ENCODE peak calls at places on chromosomes 6 and 20, in five cellular contexts. One of them, this sample, is unnamed.

GRCh38 chr6:132405143-132405915 is 4.1 kb upstream of the MOXD1 start:
- DNase-seq in right atrium auricular region: no peak
- DNase-seq in spleen: no peak
- DNase-seq in heart right ventricle: no peak
- DNase-seq in hepatocyte: no peak
- DNase-seq in this sample: no peak

GRCh38 chr6:170089937-170090335 is 200.9 kb downstream of the DLL1 start:
- DNase-seq in spleen: peak; percentile 75
- DNase-seq in right atrium auricular region: peak; percentile 50
- DNase-seq in hepatocyte: no peak
- DNase-seq in heart right ventricle: no peak
- DNase-seq in this sample: no peak

GRCh38 chr6:499617-500016 is 108.1 kb downstream of the IRF4 start:
- DNase-seq in spleen: no peak
- DNase-seq in hepatocyte: no peak
- DNase-seq in right atrium auricular region: no peak
- DNase-seq in heart right ventricle: no peak
- DNase-seq in this sample: no peak

GRCh38 chr6:33585403-33586107 is 5.5 kb upstream of the BAK1 start:
- DNase-seq in heart right ventricle: peak; percentile 84
- DNase-seq in hepatocyte: peak; percentile 88
- DNase-seq in spleen: peak; percentile 95
- DNase-seq in right atrium auricular region: peak; percentile 85
- DNase-seq in this sample: peak; percentile 60

GRCh38 chr6:107221519-107221918 is 106.2 kb upstream of the BEND3 start:
- DNase-seq in right atrium auricular region: no peak
- DNase-seq in hepatocyte: no peak
- DNase-seq in heart right ventricle: no peak
- DNase-seq in spleen: no peak
- DNase-seq in this sample: no peak

GRCh38 chr20:40991181-40991889 is 37.3 kb upstream of the TOP1 start:
- DNase-seq in heart right ventricle: no peak
- DNase-seq in right atrium auricular region: no peak
- DNase-seq in spleen: peak; percentile 86
- DNase-seq in hepatocyte: no peak
- DNase-seq in this sample: no peak

GRCh38 chr6:25601797-25602679 is 50.0 kb upstream of the SCGN start:
- DNase-seq in heart right ventricle: no peak
- DNase-seq in hepatocyte: peak; percentile 72
- DNase-seq in spleen: no peak
- DNase-seq in right atrium auricular region: no peak
- DNase-seq in this sample: no peak

GRCh38 chr6:83071707-83072106 is 4.2 kb downstream of the DOP1A start:
- DNase-seq in hepatocyte: no peak
- DNase-seq in spleen: no peak
- DNase-seq in right atrium auricular region: no peak
- DNase-seq in heart right ventricle: no peak
- DNase-seq in this sample: no peak

GRCh38 chr6:14984454-14984853 is 261.4 kb upstream of the JARID2 start:
- DNase-seq in hepatocyte: peak; percentile 76
- DNase-seq in spleen: no peak
- DNase-seq in right atrium auricular region: peak; percentile 60
- DNase-seq in heart right ventricle: no peak
- DNase-seq in this sample: no peak

GRCh38 chr6:75563032-75563431 is 38.6 kb upstream of the SENP6 start:
- DNase-seq in spleen: no peak
- DNase-seq in right atrium auricular region: no peak
- DNase-seq in hepatocyte: peak; percentile 32
- DNase-seq in heart right ventricle: no peak
- DNase-seq in this sample: no peak

GRCh38 chr6:155327326-155328073 is 13.2 kb upstream of the TFB1M start:
- DNase-seq in heart right ventricle: peak; percentile 34
- DNase-seq in spleen: no peak
- DNase-seq in right atrium auricular region: peak; percentile 70
- DNase-seq in hepatocyte: peak; percentile 90
- DNase-seq in this sample: no peak

GRCh38 chr6:40427196-40427595 is 160.0 kb downstream of the LRFN2 start:
- DNase-seq in spleen: no peak
- DNase-seq in heart right ventricle: no peak
- DNase-seq in hepatocyte: no peak
- DNase-seq in right atrium auricular region: no peak
- DNase-seq in this sample: no peak

GRCh38 chr6:47407295-47408281 is 70.0 kb upstream of the CD2AP start:
- DNase-seq in heart right ventricle: no peak
- DNase-seq in spleen: no peak
- DNase-seq in hepatocyte: no peak
- DNase-seq in right atrium auricular region: no peak
- DNase-seq in this sample: no peak
- H3K4me1 ChIP-seq in heart right ventricle: no peaks in the 10 kb centered on the region
- H3K4me1 ChIP-seq in spleen: no peaks in the 10 kb centered on the region
- H3K4me1 ChIP-seq in hepatocyte: peaks cover 30% of the 10 kb centered on the region
- H3K4me1 ChIP-seq in right atrium auricular region: peaks cover 3% of the 10 kb centered on the region
- H3K4me1 ChIP-seq in this sample: no peaks in the 10 kb centered on the region

DNA sequence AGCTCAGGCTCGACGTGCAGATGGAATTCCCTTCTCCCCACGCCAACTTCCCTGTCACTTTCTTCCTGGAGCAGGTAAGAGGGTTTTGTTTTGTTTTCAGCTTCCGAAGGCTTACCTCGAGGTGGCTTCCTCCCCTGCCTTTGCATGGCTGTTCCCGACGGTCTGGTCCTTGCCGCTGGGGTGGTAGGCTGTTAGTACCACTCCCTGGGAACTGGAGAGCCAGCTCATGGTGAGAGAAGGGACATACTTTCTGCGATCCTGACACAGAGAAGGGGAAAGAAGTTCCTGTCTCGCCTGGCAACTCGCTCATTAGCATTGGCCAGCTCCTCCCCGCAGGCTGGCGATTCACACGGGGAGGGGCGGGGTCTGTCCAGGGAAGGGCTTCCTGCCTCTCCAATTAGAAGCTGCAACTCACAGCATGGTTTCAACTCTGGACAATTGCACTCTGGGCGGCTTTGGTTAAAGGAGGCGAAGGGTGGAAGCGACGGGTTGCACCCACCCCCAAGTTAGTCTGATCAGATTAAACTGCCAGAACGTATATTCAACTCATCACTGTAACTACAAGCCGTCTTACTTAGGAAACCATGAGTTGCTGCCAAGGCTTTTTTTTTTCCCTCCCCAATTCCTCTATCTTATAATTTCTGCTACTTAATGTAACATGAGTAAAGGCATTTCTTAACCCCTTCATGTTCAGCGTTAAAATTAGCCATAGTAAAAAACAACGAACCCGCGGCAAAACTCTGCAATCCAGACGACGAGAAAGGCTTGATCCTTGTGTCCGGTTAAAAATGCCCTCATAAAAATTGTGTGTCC is at the start of gene ARHGAP18:
- DNase-seq in hepatocyte: peak; percentile 94
- DNase-seq in heart right ventricle: peak; percentile 87
- DNase-seq in spleen: peak; percentile 95
- DNase-seq in right atrium auricular region: peak; percentile 94
- DNase-seq in this sample: peak; percentile 67
- TF ChIP-seq CTCF in hepatocyte: no peak
- TF ChIP-seq CTCF in heart right ventricle: no peak
- TF ChIP-seq CTCF in spleen: no peak
- TF ChIP-seq CTCF in right atrium auricular region: no peak
- TF ChIP-seq CTCF in this sample: no peak

DNA sequence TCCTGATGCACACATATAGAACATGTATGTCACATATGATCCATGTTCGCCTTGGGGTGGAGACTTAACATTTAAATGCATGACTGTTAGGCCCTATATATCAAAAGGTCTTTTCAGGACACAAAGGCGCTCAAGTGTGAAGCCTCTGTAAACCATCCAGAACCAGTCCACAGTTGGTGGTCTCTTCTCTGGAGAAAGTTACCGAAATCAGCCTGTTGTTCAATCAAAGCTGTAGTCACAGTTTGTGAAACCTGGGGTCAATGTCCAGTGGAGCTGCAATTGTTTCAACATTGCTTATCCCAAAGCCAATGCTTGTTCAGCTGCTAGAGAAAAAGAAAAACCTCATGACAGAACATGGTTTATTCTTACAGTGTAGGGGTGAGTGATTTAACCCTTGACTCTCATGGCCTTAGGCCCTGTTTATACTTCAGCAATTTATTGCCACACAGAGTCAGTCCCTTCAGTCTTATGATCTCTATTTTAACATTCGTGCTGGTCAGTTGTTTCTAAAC is 193.6 kb upstream of the CST7 start:
- DNase-seq in right atrium auricular region: peak; percentile 28
- DNase-seq in hepatocyte: peak; percentile 44
- DNase-seq in spleen: no peak
- DNase-seq in heart right ventricle: no peak
- DNase-seq in this sample: no peak
- H3K4me3 ChIP-seq in right atrium auricular region: no peak overlapping the region
- H3K4me3 ChIP-seq in hepatocyte: no peak overlapping the region
- H3K4me3 ChIP-seq in spleen: no peak overlapping the region
- H3K4me3 ChIP-seq in heart right ventricle: no peak overlapping the region
- H3K4me3 ChIP-seq in this sample: no peak overlapping the region

GRCh38 chr20:6709865-6710595 is 57.5 kb upstream of the BMP2 start:
- DNase-seq in hepatocyte: peak; percentile 54
- DNase-seq in right atrium auricular region: no peak
- DNase-seq in spleen: no peak
- DNase-seq in heart right ventricle: no peak
- DNase-seq in this sample: no peak
- H3K4me1 ChIP-seq in hepatocyte: peaks cover 67% of the 10 kb centered on the region
- H3K4me1 ChIP-seq in right atrium auricular region: peaks cover 23% of the 10 kb centered on the region
- H3K4me1 ChIP-seq in spleen: no peaks in the 10 kb centered on the region
- H3K4me1 ChIP-seq in heart right ventricle: peaks cover 23% of the 10 kb centered on the region
- H3K4me1 ChIP-seq in this sample: peaks cover 32% of the 10 kb centered on the region

DNA sequence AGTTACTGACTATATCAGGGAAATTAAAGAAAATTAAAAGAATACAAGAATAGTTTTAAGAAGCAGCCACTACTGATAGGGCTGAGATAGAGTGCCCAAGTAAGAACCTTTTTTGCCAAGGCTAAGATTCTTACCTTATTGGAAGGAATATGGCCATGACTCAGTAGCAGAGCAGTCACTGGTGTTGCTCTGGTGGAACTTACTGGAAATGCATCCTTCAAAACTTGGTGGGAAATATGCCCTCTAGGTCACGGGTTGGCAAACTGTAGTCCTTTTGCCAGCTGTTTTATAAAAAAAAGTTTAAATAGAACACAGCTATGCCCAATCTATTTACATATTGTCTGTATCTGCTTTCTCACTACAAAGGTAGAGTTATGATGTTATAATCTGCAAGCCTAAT is 6.0 kb downstream of the HSF2 start:
- DNase-seq in hepatocyte: no peak
- DNase-seq in right atrium auricular region: no peak
- DNase-seq in heart right ventricle: no peak
- DNase-seq in spleen: no peak
- DNase-seq in this sample: no peak
- TF ChIP-seq CTCF in hepatocyte: no peak
- TF ChIP-seq CTCF in right atrium auricular region: no peak
- TF ChIP-seq CTCF in heart right ventricle: no peak
- TF ChIP-seq CTCF in spleen: no peak
- TF ChIP-seq CTCF in this sample: no peak

GRCh38 chr20:19887566-19888268 is 129.4 kb upstream of the NAA20 start:
- DNase-seq in right atrium auricular region: no peak
- DNase-seq in spleen: no peak
- DNase-seq in hepatocyte: no peak
- DNase-seq in heart right ventricle: no peak
- DNase-seq in this sample: no peak

GRCh38 chr20:19886666-19887288 is 128.7 kb downstream of the RIN2 start:
- DNase-seq in heart right ventricle: no peak
- DNase-seq in right atrium auricular region: no peak
- DNase-seq in hepatocyte: peak; percentile 35
- DNase-seq in spleen: no peak
- DNase-seq in this sample: no peak

GRCh38 chr20:19885981-19886665 is 128.1 kb downstream of the RIN2 start:
- DNase-seq in right atrium auricular region: peak; percentile 75
- DNase-seq in heart right ventricle: peak; percentile 57
- DNase-seq in spleen: no peak
- DNase-seq in hepatocyte: peak; percentile 28
- DNase-seq in this sample: no peak

GRCh38 chr20:19889011-19889953 is 127.9 kb upstream of the NAA20 start:
- DNase-seq in spleen: peak; percentile 80
- DNase-seq in hepatocyte: peak; percentile 57
- DNase-seq in right atrium auricular region: peak; percentile 70
- DNase-seq in heart right ventricle: peak; percentile 66
- DNase-seq in this sample: no peak

GRCh38 chr20:19888269-19888669 is 128.9 kb upstream of the NAA20 start:
- DNase-seq in hepatocyte: no peak
- DNase-seq in heart right ventricle: no peak
- DNase-seq in spleen: no peak
- DNase-seq in right atrium auricular region: no peak
- DNase-seq in this sample: no peak
- H3K4me3 ChIP-seq in hepatocyte: no peak overlapping the region
- H3K4me3 ChIP-seq in heart right ventricle: peak overlapping the region; percentile 54
- H3K4me3 ChIP-seq in spleen: no peak overlapping the region
- H3K4me3 ChIP-seq in right atrium auricular region: peak overlapping the region; percentile 28
- H3K4me3 ChIP-seq in this sample: peak overlapping the region; percentile 68

DNA sequence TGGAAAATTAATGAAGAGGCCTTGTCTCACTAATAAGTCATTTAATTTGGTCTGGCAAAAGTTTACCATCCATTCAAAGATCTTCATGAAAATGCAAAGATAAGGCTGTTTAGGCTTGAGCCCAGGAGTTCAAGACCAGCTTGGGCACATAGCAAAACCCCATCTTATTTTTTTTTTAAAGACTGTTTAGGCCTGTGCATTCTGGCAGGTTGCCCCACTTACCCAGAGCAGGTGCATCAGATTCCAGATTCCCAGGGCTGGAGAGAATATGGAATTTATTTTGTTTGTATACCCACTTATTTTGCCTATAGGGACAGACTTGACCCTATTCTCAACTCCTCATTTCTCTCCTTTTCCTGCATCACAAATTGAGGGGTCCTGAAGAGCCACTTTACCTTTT is 5.7 kb downstream of the FOXO3 start:
- DNase-seq in right atrium auricular region: no peak
- DNase-seq in hepatocyte: no peak
- DNase-seq in spleen: no peak
- DNase-seq in heart right ventricle: no peak
- DNase-seq in this sample: no peak
- H3K4me1 ChIP-seq in right atrium auricular region: peaks cover 81% of the 10 kb centered on the region
- H3K4me1 ChIP-seq in hepatocyte: peaks cover 27% of the 10 kb centered on the region
- H3K4me1 ChIP-seq in spleen: peaks cover 96% of the 10 kb centered on the region
- H3K4me1 ChIP-seq in heart right ventricle: peaks cover 88% of the 10 kb centered on the region
- H3K4me1 ChIP-seq in this sample: peaks cover 36% of the 10 kb centered on the region

DNA sequence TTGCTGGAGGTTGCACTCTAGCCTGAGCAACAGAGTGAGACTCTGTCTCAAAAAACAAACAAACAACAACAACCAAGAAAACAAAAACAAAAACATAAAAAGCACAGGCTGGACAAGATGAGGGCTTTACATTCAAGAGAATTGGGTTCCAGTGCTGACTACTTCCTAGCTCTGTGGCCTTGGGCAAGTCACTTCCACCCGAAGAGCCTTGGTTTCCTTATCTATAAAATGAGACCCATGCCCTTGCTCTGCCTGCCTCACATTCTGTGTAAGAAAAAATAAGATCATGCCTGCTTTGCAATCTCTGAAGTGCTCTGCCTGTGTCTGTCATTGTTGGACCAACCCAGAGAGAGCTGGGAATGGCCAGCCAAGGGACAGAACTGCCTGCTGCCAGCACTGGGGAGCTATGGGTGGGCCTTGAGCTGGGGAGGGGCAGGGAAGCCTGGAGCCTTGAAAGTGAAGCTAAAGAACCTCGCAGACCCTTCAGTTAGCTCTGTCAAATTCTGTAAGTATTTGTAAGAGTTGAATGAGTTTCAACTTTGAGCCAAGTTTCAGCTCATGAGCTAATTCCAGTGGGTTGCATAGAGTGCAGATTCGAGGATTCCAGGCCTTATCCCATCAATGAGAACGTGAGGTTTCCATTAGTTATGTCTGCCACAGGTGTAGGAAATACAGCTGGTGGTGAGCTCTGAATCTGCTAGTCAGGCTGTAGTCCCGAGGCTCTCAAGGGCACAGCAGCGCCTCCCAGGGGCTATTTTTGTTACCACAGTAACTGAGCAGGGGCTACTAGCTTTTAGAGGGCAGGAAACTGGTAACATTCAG is 93.2 kb downstream of the DLGAP4 start:
- DNase-seq in spleen: no peak
- DNase-seq in heart right ventricle: no peak
- DNase-seq in right atrium auricular region: no peak
- DNase-seq in hepatocyte: peak; percentile 57
- DNase-seq in this sample: no peak
- TF ChIP-seq CTCF in spleen: no peak
- TF ChIP-seq CTCF in heart right ventricle: peak; percentile 18
- TF ChIP-seq CTCF in right atrium auricular region: peak; percentile 26
- TF ChIP-seq CTCF in hepatocyte: peak; percentile 38
- TF ChIP-seq CTCF in this sample: no peak

This sample was measured in thoracic aorta.